ENCODE peak calls at places on chromosomes 11 and 22, in nine cellular contexts. One of them, this sample, is unnamed.
A peak's percentile ranks its signal among the peaks of the same experiment; 100 is the strongest.

GRCh38 chr11:129275825-129276224 is 83.7 kb upstream of the ARHGAP32 start:
- DNase-seq in breast epithelium: no peak
- DNase-seq in mammary epithelial cell: no peak
- DNase-seq in fibroblast of lung: no peak
- DNase-seq in uterus: no peak
- DNase-seq in OCI-LY7: no peak
- DNase-seq in left lung: no peak
- DNase-seq in CD8-positive, alpha-beta T cell: no peak
- DNase-seq in pancreas: no peak
- DNase-seq in this sample: no peak

GRCh38 chr22:34045311-34045710 is 125.0 kb upstream of the LARGE1 start:
- DNase-seq in breast epithelium: no peak
- DNase-seq in mammary epithelial cell: peak; percentile 24
- DNase-seq in fibroblast of lung: no peak
- DNase-seq in uterus: no peak
- DNase-seq in OCI-LY7: no peak
- DNase-seq in left lung: no peak
- DNase-seq in CD8-positive, alpha-beta T cell: no peak
- DNase-seq in pancreas: no peak
- DNase-seq in this sample: no peak

GRCh38 chr11:121839821-121840220 is 276.2 kb downstream of the BLID start:
- DNase-seq in breast epithelium: no peak
- DNase-seq in mammary epithelial cell: no peak
- DNase-seq in fibroblast of lung: no peak
- DNase-seq in uterus: no peak
- DNase-seq in OCI-LY7: no peak
- DNase-seq in left lung: no peak
- DNase-seq in CD8-positive, alpha-beta T cell: no peak
- DNase-seq in pancreas: no peak
- DNase-seq in this sample: no peak

GRCh38 chr11:47270331-47271271 is 668 bp downstream of the MADD start:
- DNase-seq in breast epithelium: no peak
- DNase-seq in mammary epithelial cell: peak; percentile 54
- DNase-seq in fibroblast of lung: peak; percentile 58
- DNase-seq in uterus: peak; percentile 41
- DNase-seq in OCI-LY7: peak; percentile 55
- DNase-seq in left lung: no peak
- DNase-seq in CD8-positive, alpha-beta T cell: no peak
- DNase-seq in pancreas: peak; percentile 36
- DNase-seq in this sample: no peak

GRCh38 chr11:96447711-96448110 is 57.9 kb downstream of the JRKL start:
- DNase-seq in breast epithelium: no peak
- DNase-seq in mammary epithelial cell: no peak
- DNase-seq in fibroblast of lung: no peak
- DNase-seq in uterus: no peak
- DNase-seq in OCI-LY7: no peak
- DNase-seq in left lung: no peak
- DNase-seq in CD8-positive, alpha-beta T cell: no peak
- DNase-seq in pancreas: no peak
- DNase-seq in this sample: no peak

GRCh38 chr11:123251656-123252344 is 56.8 kb upstream of the CLMP start:
- DNase-seq in breast epithelium: no peak
- DNase-seq in mammary epithelial cell: no peak
- DNase-seq in fibroblast of lung: peak; percentile 90
- DNase-seq in uterus: peak; percentile 31
- DNase-seq in OCI-LY7: no peak
- DNase-seq in left lung: no peak
- DNase-seq in CD8-positive, alpha-beta T cell: no peak
- DNase-seq in pancreas: no peak
- DNase-seq in this sample: no peak

GRCh38 chr11:101523634-101524260 is 60.1 kb downstream of the TRPC6 start:
- DNase-seq in breast epithelium: no peak
- DNase-seq in mammary epithelial cell: peak; percentile 7
- DNase-seq in fibroblast of lung: no peak
- DNase-seq in uterus: no peak
- DNase-seq in OCI-LY7: no peak
- DNase-seq in left lung: no peak
- DNase-seq in CD8-positive, alpha-beta T cell: no peak
- DNase-seq in pancreas: no peak
- DNase-seq in this sample: no peak

GRCh38 chr11:13388741-13389140 is 74.3 kb downstream of the BTBD10 start:
- DNase-seq in breast epithelium: no peak
- DNase-seq in mammary epithelial cell: no peak
- DNase-seq in fibroblast of lung: no peak
- DNase-seq in uterus: no peak
- DNase-seq in OCI-LY7: no peak
- DNase-seq in left lung: no peak
- DNase-seq in CD8-positive, alpha-beta T cell: no peak
- DNase-seq in pancreas: no peak
- DNase-seq in this sample: no peak

GRCh38 chr11:115503083-115503885 is 931 bp downstream of the CADM1 start:
- DNase-seq in breast epithelium: peak; percentile 61
- DNase-seq in mammary epithelial cell: peak; percentile 64
- DNase-seq in fibroblast of lung: peak; percentile 63
- DNase-seq in uterus: peak; percentile 47
- DNase-seq in OCI-LY7: peak; percentile 88
- DNase-seq in left lung: peak; percentile 71
- DNase-seq in CD8-positive, alpha-beta T cell: no peak
- DNase-seq in pancreas: peak; percentile 65
- DNase-seq in this sample: peak; percentile 14

GRCh38 chr11:41494716-41495115 is 35.3 kb upstream of the LRRC4C start:
- DNase-seq in breast epithelium: no peak
- DNase-seq in mammary epithelial cell: no peak
- DNase-seq in fibroblast of lung: no peak
- DNase-seq in uterus: no peak
- DNase-seq in OCI-LY7: no peak
- DNase-seq in left lung: no peak
- DNase-seq in CD8-positive, alpha-beta T cell: no peak
- DNase-seq in pancreas: no peak
- DNase-seq in this sample: no peak

DNA sequence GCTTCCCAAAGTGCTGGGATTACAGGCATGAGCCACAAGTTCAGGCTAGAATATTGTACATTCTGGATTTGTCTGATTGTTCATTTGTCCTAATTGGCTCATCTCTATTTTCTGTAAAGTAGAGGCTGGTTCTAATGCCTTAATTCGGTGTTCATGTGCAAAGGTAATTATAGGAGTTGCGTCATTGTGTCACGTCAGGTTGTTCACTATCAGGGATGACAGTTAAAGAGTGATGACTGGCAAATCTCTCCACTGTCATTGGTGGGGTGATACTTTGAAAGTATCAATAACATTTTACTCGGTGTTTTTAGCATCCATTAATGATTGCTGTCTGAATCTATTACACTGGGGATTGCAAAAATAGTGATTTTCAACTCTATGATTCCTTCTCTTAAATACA is 103.5 kb downstream of the HIPK3 start:
- DNase-seq in breast epithelium: no peak
- DNase-seq in mammary epithelial cell: no peak
- DNase-seq in fibroblast of lung: no peak
- DNase-seq in uterus: no peak
- DNase-seq in OCI-LY7: no peak
- DNase-seq in left lung: no peak
- DNase-seq in CD8-positive, alpha-beta T cell: no peak
- DNase-seq in pancreas: no peak
- DNase-seq in this sample: no peak
- H3K36me3 ChIP-seq in breast epithelium: no peaks in the 10 kb centered on the region
- H3K36me3 ChIP-seq in mammary epithelial cell: no peaks in the 10 kb centered on the region
- H3K36me3 ChIP-seq in fibroblast of lung: no peaks in the 10 kb centered on the region
- H3K36me3 ChIP-seq in uterus: no peaks in the 10 kb centered on the region
- H3K36me3 ChIP-seq in OCI-LY7: no peaks in the 10 kb centered on the region
- H3K36me3 ChIP-seq in left lung: no peaks in the 10 kb centered on the region
- H3K36me3 ChIP-seq in CD8-positive, alpha-beta T cell: no peaks in the 10 kb centered on the region
- H3K36me3 ChIP-seq in pancreas: no peaks in the 10 kb centered on the region
- H3K36me3 ChIP-seq in this sample: no peaks in the 10 kb centered on the region

DNA sequence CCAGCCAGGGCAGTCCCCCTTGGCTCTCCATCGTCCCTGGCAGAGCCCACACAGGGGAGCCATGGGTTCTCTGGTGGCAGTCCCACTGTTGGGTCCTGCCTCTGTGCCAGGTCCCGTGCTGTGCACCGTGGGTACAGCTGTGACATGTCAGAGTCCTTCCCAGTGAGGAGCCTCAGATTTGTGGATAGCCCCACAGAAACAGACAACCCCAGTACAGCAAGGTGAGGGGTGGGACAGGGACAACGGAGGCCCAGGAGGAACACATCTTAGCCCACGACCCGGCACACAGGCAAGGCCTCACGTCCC is 12.9 kb downstream of the POLR3H start:
- DNase-seq in breast epithelium: no peak
- DNase-seq in mammary epithelial cell: no peak
- DNase-seq in fibroblast of lung: no peak
- DNase-seq in uterus: no peak
- DNase-seq in OCI-LY7: no peak
- DNase-seq in left lung: no peak
- DNase-seq in CD8-positive, alpha-beta T cell: no peak
- DNase-seq in pancreas: no peak
- DNase-seq in this sample: no peak
- H3K36me3 ChIP-seq in breast epithelium: peaks cover 6% of the 10 kb centered on the region
- H3K36me3 ChIP-seq in mammary epithelial cell: peaks cover 23% of the 10 kb centered on the region
- H3K36me3 ChIP-seq in fibroblast of lung: peaks cover 44% of the 10 kb centered on the region
- H3K36me3 ChIP-seq in uterus: no peaks in the 10 kb centered on the region
- H3K36me3 ChIP-seq in OCI-LY7: peaks cover 80% of the 10 kb centered on the region
- H3K36me3 ChIP-seq in left lung: no peaks in the 10 kb centered on the region
- H3K36me3 ChIP-seq in CD8-positive, alpha-beta T cell: peaks cover 55% of the 10 kb centered on the region
- H3K36me3 ChIP-seq in pancreas: peaks cover 34% of the 10 kb centered on the region
- H3K36me3 ChIP-seq in this sample: peaks cover 61% of the 10 kb centered on the region

GRCh38 chr11:117366183-117366582 is 38.5 kb downstream of the CEP164 start:
- DNase-seq in breast epithelium: no peak
- DNase-seq in mammary epithelial cell: no peak
- DNase-seq in fibroblast of lung: no peak
- DNase-seq in uterus: no peak
- DNase-seq in OCI-LY7: no peak
- DNase-seq in left lung: no peak
- DNase-seq in CD8-positive, alpha-beta T cell: no peak
- DNase-seq in pancreas: no peak
- DNase-seq in this sample: no peak
- H3K36me3 ChIP-seq in breast epithelium: no peaks in the 10 kb centered on the region
- H3K36me3 ChIP-seq in mammary epithelial cell: peaks cover 12% of the 10 kb centered on the region
- H3K36me3 ChIP-seq in fibroblast of lung: peaks cover 21% of the 10 kb centered on the region
- H3K36me3 ChIP-seq in uterus: no peaks in the 10 kb centered on the region
- H3K36me3 ChIP-seq in OCI-LY7: peaks cover 60% of the 10 kb centered on the region
- H3K36me3 ChIP-seq in left lung: no peaks in the 10 kb centered on the region
- H3K36me3 ChIP-seq in CD8-positive, alpha-beta T cell: peaks cover 24% of the 10 kb centered on the region
- H3K36me3 ChIP-seq in pancreas: peaks cover 38% of the 10 kb centered on the region
- H3K36me3 ChIP-seq in this sample: peaks cover 28% of the 10 kb centered on the region

GRCh38 chr22:20565761-20566160 is 58.4 kb downstream of the MED15 start:
- DNase-seq in breast epithelium: no peak
- DNase-seq in mammary epithelial cell: no peak
- DNase-seq in fibroblast of lung: no peak
- DNase-seq in uterus: no peak
- DNase-seq in OCI-LY7: no peak
- DNase-seq in left lung: peak; percentile 25
- DNase-seq in CD8-positive, alpha-beta T cell: no peak
- DNase-seq in pancreas: no peak
- DNase-seq in this sample: no peak
- H3K36me3 ChIP-seq in breast epithelium: no peaks in the 10 kb centered on the region
- H3K36me3 ChIP-seq in mammary epithelial cell: peaks cover 24% of the 10 kb centered on the region
- H3K36me3 ChIP-seq in fibroblast of lung: peaks cover 32% of the 10 kb centered on the region
- H3K36me3 ChIP-seq in uterus: no peaks in the 10 kb centered on the region
- H3K36me3 ChIP-seq in OCI-LY7: peaks cover 79% of the 10 kb centered on the region
- H3K36me3 ChIP-seq in left lung: no peaks in the 10 kb centered on the region
- H3K36me3 ChIP-seq in CD8-positive, alpha-beta T cell: peaks cover 29% of the 10 kb centered on the region
- H3K36me3 ChIP-seq in pancreas: peaks cover 27% of the 10 kb centered on the region
- H3K36me3 ChIP-seq in this sample: peaks cover 34% of the 10 kb centered on the region

GRCh38 chr22:41674941-41675340 is 13.7 kb downstream of the SNU13 start:
- DNase-seq in breast epithelium: peak; percentile 3
- DNase-seq in mammary epithelial cell: no peak
- DNase-seq in fibroblast of lung: no peak
- DNase-seq in uterus: no peak
- DNase-seq in OCI-LY7: no peak
- DNase-seq in left lung: no peak
- DNase-seq in CD8-positive, alpha-beta T cell: no peak
- DNase-seq in pancreas: no peak
- DNase-seq in this sample: no peak
- H3K36me3 ChIP-seq in breast epithelium: peaks cover 4% of the 10 kb centered on the region
- H3K36me3 ChIP-seq in mammary epithelial cell: peaks cover 21% of the 10 kb centered on the region
- H3K36me3 ChIP-seq in fibroblast of lung: peaks cover 9% of the 10 kb centered on the region
- H3K36me3 ChIP-seq in uterus: no peaks in the 10 kb centered on the region
- H3K36me3 ChIP-seq in OCI-LY7: peaks cover 86% of the 10 kb centered on the region
- H3K36me3 ChIP-seq in left lung: no peaks in the 10 kb centered on the region
- H3K36me3 ChIP-seq in CD8-positive, alpha-beta T cell: peaks cover 28% of the 10 kb centered on the region
- H3K36me3 ChIP-seq in pancreas: peaks cover 24% of the 10 kb centered on the region
- H3K36me3 ChIP-seq in this sample: peaks cover 22% of the 10 kb centered on the region

GRCh38 chr11:16745950-16746349 is 7.5 kb downstream of the C11orf58 start:
- DNase-seq in breast epithelium: no peak
- DNase-seq in mammary epithelial cell: no peak
- DNase-seq in fibroblast of lung: no peak
- DNase-seq in uterus: no peak
- DNase-seq in OCI-LY7: no peak
- DNase-seq in left lung: no peak
- DNase-seq in CD8-positive, alpha-beta T cell: no peak
- DNase-seq in pancreas: no peak
- DNase-seq in this sample: no peak
- H3K36me3 ChIP-seq in breast epithelium: peaks cover 12% of the 10 kb centered on the region
- H3K36me3 ChIP-seq in mammary epithelial cell: peaks cover 41% of the 10 kb centered on the region
- H3K36me3 ChIP-seq in fibroblast of lung: peaks cover 8% of the 10 kb centered on the region
- H3K36me3 ChIP-seq in uterus: no peaks in the 10 kb centered on the region
- H3K36me3 ChIP-seq in OCI-LY7: peaks cover 98% of the 10 kb centered on the region
- H3K36me3 ChIP-seq in left lung: no peaks in the 10 kb centered on the region
- H3K36me3 ChIP-seq in CD8-positive, alpha-beta T cell: peaks cover 28% of the 10 kb centered on the region
- H3K36me3 ChIP-seq in pancreas: peaks cover 39% of the 10 kb centered on the region
- H3K36me3 ChIP-seq in this sample: peaks cover 12% of the 10 kb centered on the region

GRCh38 chr22:17855891-17856290 is 81.6 kb upstream of the BID start:
- DNase-seq in breast epithelium: no peak
- DNase-seq in mammary epithelial cell: no peak
- DNase-seq in fibroblast of lung: no peak
- DNase-seq in uterus: no peak
- DNase-seq in OCI-LY7: no peak
- DNase-seq in left lung: no peak
- DNase-seq in CD8-positive, alpha-beta T cell: no peak
- DNase-seq in pancreas: no peak
- DNase-seq in this sample: no peak
- H3K36me3 ChIP-seq in breast epithelium: no peaks in the 10 kb centered on the region
- H3K36me3 ChIP-seq in mammary epithelial cell: peaks cover 5% of the 10 kb centered on the region
- H3K36me3 ChIP-seq in fibroblast of lung: no peaks in the 10 kb centered on the region
- H3K36me3 ChIP-seq in uterus: no peaks in the 10 kb centered on the region
- H3K36me3 ChIP-seq in OCI-LY7: peaks cover 91% of the 10 kb centered on the region
- H3K36me3 ChIP-seq in left lung: no peaks in the 10 kb centered on the region
- H3K36me3 ChIP-seq in CD8-positive, alpha-beta T cell: no peaks in the 10 kb centered on the region
- H3K36me3 ChIP-seq in pancreas: peaks cover 5% of the 10 kb centered on the region
- H3K36me3 ChIP-seq in this sample: peaks cover 11% of the 10 kb centered on the region

GRCh38 chr22:20792966-20793332 is 19.0 kb downstream of the SERPIND1 start:
- DNase-seq in breast epithelium: no peak
- DNase-seq in mammary epithelial cell: no peak
- DNase-seq in fibroblast of lung: no peak
- DNase-seq in uterus: no peak
- DNase-seq in OCI-LY7: no peak
- DNase-seq in left lung: no peak
- DNase-seq in CD8-positive, alpha-beta T cell: no peak
- DNase-seq in pancreas: no peak
- DNase-seq in this sample: peak; percentile 24
- H3K36me3 ChIP-seq in breast epithelium: peaks cover 8% of the 10 kb centered on the region
- H3K36me3 ChIP-seq in mammary epithelial cell: peaks cover 6% of the 10 kb centered on the region
- H3K36me3 ChIP-seq in fibroblast of lung: peaks cover 13% of the 10 kb centered on the region
- H3K36me3 ChIP-seq in uterus: no peaks in the 10 kb centered on the region
- H3K36me3 ChIP-seq in OCI-LY7: peaks cover 59% of the 10 kb centered on the region
- H3K36me3 ChIP-seq in left lung: no peaks in the 10 kb centered on the region
- H3K36me3 ChIP-seq in CD8-positive, alpha-beta T cell: peaks cover 58% of the 10 kb centered on the region
- H3K36me3 ChIP-seq in pancreas: peaks cover 26% of the 10 kb centered on the region
- H3K36me3 ChIP-seq in this sample: peaks cover 24% of the 10 kb centered on the region